ENCODE peak calls at places on chromosome 1, in nine cellular contexts. Y, Z, P, E, N, U, K, R and Q are unnamed samples.

GRCh38 chr1:9181176-9181906 is 52.4 kb upstream of the GPR157 start:
- DNase-seq in Y (peak), Z (peak), P (peak), E (peak), N (no peak), U (peak), K (peak), R (peak), Q (no peak)

GRCh38 chr1:172429324-172430127 is 9.0 kb downstream of the C1orf105 start:
- DNase-seq in Y (peak), Z (no peak), P (peak), E (peak), N (peak), U (peak), K (no peak), R (peak), Q (no peak)

GRCh38 chr1:21590116-21590905 is 78.8 kb downstream of the RAP1GAP start:
- DNase-seq in Y (no peak), Z (no peak), P (no peak), E (no peak), N (no peak), U (no peak), K (no peak), R (no peak), Q (no peak)

GRCh38 chr1:160859166-160859565 is 3.5 kb downstream of the CD244 start:
- DNase-seq in Y (no peak), Z (no peak), P (peak), E (no peak), N (no peak), U (no peak), K (no peak), R (no peak), Q (no peak)

GRCh38 chr1:207948536-207949250 is 37.8 kb upstream of the CD34 start:
- DNase-seq in Y (no peak), Z (no peak), P (no peak), E (no peak), N (peak), U (no peak), K (no peak), R (no peak), Q (no peak)

GRCh38 chr1:231807498-231807897 is 180.9 kb downstream of the DISC1 start:
- DNase-seq in Y (no peak), Z (no peak), P (no peak), E (no peak), N (no peak), U (no peak), K (no peak), R (no peak), Q (no peak)

GRCh38 chr1:115062542-115063004 is 26.7 kb downstream of the TSPAN2 start:
- DNase-seq in Y (no peak), Z (peak), P (peak), E (peak), N (no peak), U (peak), K (peak), R (peak), Q (no peak)

GRCh38 chr1:40818264-40818961 is 34.8 kb downstream of the KCNQ4 start:
- DNase-seq in Y (peak), Z (peak), P (peak), E (no peak), N (no peak), U (peak), K (peak), R (peak), Q (no peak)

GRCh38 chr1:16220101-16220500 is 7.6 kb upstream of the ARHGEF19 start:
- DNase-seq in Y (no peak), Z (no peak), P (no peak), E (no peak), N (no peak), U (no peak), K (no peak), R (no peak), Q (no peak)

GRCh38 chr1:31637915-31638673 is 6.6 kb downstream of the PEF1 start:
- DNase-seq in Y (no peak), Z (no peak), P (no peak), E (no peak), N (no peak), U (no peak), K (no peak), R (no peak), Q (no peak)

GRCh38 chr1:84883286-84883685 is 9.7 kb downstream of the LPAR3 start:
- DNase-seq in Y (no peak), Z (no peak), P (no peak), E (no peak), N (no peak), U (no peak), K (no peak), R (peak), Q (no peak)

GRCh38 chr1:158249646-158250045 is 4.6 kb upstream of the CD1A start:
- DNase-seq in Y (no peak), Z (no peak), P (no peak), E (no peak), N (no peak), U (no peak), K (no peak), R (no peak), Q (no peak)

GRCh38 chr1:38285807-38286530 is 239.4 kb upstream of the POU3F1 start:
- DNase-seq in Y (no peak), Z (no peak), P (no peak), E (no peak), N (no peak), U (no peak), K (no peak), R (no peak), Q (no peak)

GRCh38 chr1:53619088-53619810 is 119.7 kb downstream of the GLIS1 start:
- DNase-seq in Y (no peak), Z (no peak), P (no peak), E (no peak), N (no peak), U (no peak), K (no peak), R (no peak), Q (no peak)